ENCODE peak calls at places on chromosomes 3 and 15, in nine cellular contexts. One of them, this sample, is unnamed.
A peak's percentile ranks its signal among the peaks of the same experiment; 100 is the strongest.

GRCh38 chr3:175606650-175607318 is 747.6 kb downstream of the NAALADL2 start:
- DNase-seq in cardiac fibroblast: no peak
- DNase-seq in NB4: no peak
- DNase-seq in cardiac muscle cell: no peak
- DNase-seq in keratinocyte: no peak
- DNase-seq in endothelial cell of umbilical vein: peak; percentile 3
- DNase-seq in kidney: no peak
- DNase-seq in AG04449: no peak
- DNase-seq in CD8-positive, alpha-beta T cell: no peak
- DNase-seq in this sample: no peak

GRCh38 chr3:121431717-121432517 is 113.9 kb downstream of the POLQ start:
- DNase-seq in cardiac fibroblast: peak; percentile 60
- DNase-seq in NB4: peak; percentile 15
- DNase-seq in cardiac muscle cell: peak; percentile 65
- DNase-seq in keratinocyte: no peak
- DNase-seq in endothelial cell of umbilical vein: peak; percentile 79
- DNase-seq in kidney: no peak
- DNase-seq in AG04449: no peak
- DNase-seq in CD8-positive, alpha-beta T cell: peak; percentile 53
- DNase-seq in this sample: no peak

GRCh38 chr3:100022506-100022905 is 91.8 kb downstream of the FILIP1L start:
- DNase-seq in cardiac fibroblast: no peak
- DNase-seq in NB4: no peak
- DNase-seq in cardiac muscle cell: no peak
- DNase-seq in keratinocyte: no peak
- DNase-seq in endothelial cell of umbilical vein: no peak
- DNase-seq in kidney: no peak
- DNase-seq in AG04449: no peak
- DNase-seq in CD8-positive, alpha-beta T cell: no peak
- DNase-seq in this sample: no peak

GRCh38 chr3:123323781-123324180 is 122.0 kb downstream of the SEC22A start:
- DNase-seq in cardiac fibroblast: no peak
- DNase-seq in NB4: no peak
- DNase-seq in cardiac muscle cell: no peak
- DNase-seq in keratinocyte: no peak
- DNase-seq in endothelial cell of umbilical vein: no peak
- DNase-seq in kidney: peak; percentile 46
- DNase-seq in AG04449: no peak
- DNase-seq in CD8-positive, alpha-beta T cell: no peak
- DNase-seq in this sample: no peak

GRCh38 chr3:168398371-168399030 is 302.8 kb upstream of the GOLIM4 start:
- DNase-seq in cardiac fibroblast: peak; percentile 38
- DNase-seq in NB4: no peak
- DNase-seq in cardiac muscle cell: peak; percentile 40
- DNase-seq in keratinocyte: no peak
- DNase-seq in endothelial cell of umbilical vein: no peak
- DNase-seq in kidney: no peak
- DNase-seq in AG04449: no peak
- DNase-seq in CD8-positive, alpha-beta T cell: no peak
- DNase-seq in this sample: no peak

GRCh38 chr3:179093807-179094206 is 22.2 kb upstream of the ZMAT3 start:
- DNase-seq in cardiac fibroblast: no peak
- DNase-seq in NB4: no peak
- DNase-seq in cardiac muscle cell: no peak
- DNase-seq in keratinocyte: no peak
- DNase-seq in endothelial cell of umbilical vein: no peak
- DNase-seq in kidney: no peak
- DNase-seq in AG04449: no peak
- DNase-seq in CD8-positive, alpha-beta T cell: no peak
- DNase-seq in this sample: no peak

GRCh38 chr15:38252481-38253311 is at the start of gene SPRED1:
- DNase-seq in cardiac fibroblast: peak; percentile 78
- DNase-seq in NB4: peak; percentile 52
- DNase-seq in cardiac muscle cell: peak; percentile 74
- DNase-seq in keratinocyte: no peak
- DNase-seq in endothelial cell of umbilical vein: peak; percentile 69
- DNase-seq in kidney: peak; percentile 94
- DNase-seq in AG04449: no peak
- DNase-seq in CD8-positive, alpha-beta T cell: peak; percentile 50
- DNase-seq in this sample: peak; percentile 94

GRCh38 chr15:77819841-77820728 is 187.4 kb upstream of the LINGO1 start:
- DNase-seq in cardiac fibroblast: no peak
- DNase-seq in NB4: peak; percentile 35
- DNase-seq in cardiac muscle cell: peak; percentile 16
- DNase-seq in keratinocyte: no peak
- DNase-seq in endothelial cell of umbilical vein: peak; percentile 5
- DNase-seq in kidney: no peak
- DNase-seq in AG04449: no peak
- DNase-seq in CD8-positive, alpha-beta T cell: no peak
- DNase-seq in this sample: no peak

GRCh38 chr15:23629234-23629805 is 18.3 kb downstream of the MAGEL2 start:
- DNase-seq in cardiac fibroblast: no peak
- DNase-seq in NB4: peak; percentile 20
- DNase-seq in cardiac muscle cell: no peak
- DNase-seq in keratinocyte: no peak
- DNase-seq in endothelial cell of umbilical vein: no peak
- DNase-seq in kidney: no peak
- DNase-seq in AG04449: no peak
- DNase-seq in CD8-positive, alpha-beta T cell: no peak
- DNase-seq in this sample: no peak

GRCh38 chr3:42666022-42666421 is 12.5 kb downstream of the ZBTB47 start:
- DNase-seq in cardiac fibroblast: no peak
- DNase-seq in NB4: no peak
- DNase-seq in cardiac muscle cell: no peak
- DNase-seq in keratinocyte: no peak
- DNase-seq in endothelial cell of umbilical vein: no peak
- DNase-seq in kidney: peak; percentile 58
- DNase-seq in AG04449: no peak
- DNase-seq in CD8-positive, alpha-beta T cell: no peak
- DNase-seq in this sample: no peak

GRCh38 chr3:100525753-100526612 is 33.6 kb downstream of the TMEM45A start:
- DNase-seq in cardiac fibroblast: peak; percentile 87
- DNase-seq in NB4: no peak
- DNase-seq in cardiac muscle cell: peak; percentile 89
- DNase-seq in keratinocyte: peak; percentile 61
- DNase-seq in endothelial cell of umbilical vein: no peak
- DNase-seq in kidney: no peak
- DNase-seq in AG04449: peak; percentile 90
- DNase-seq in CD8-positive, alpha-beta T cell: no peak
- DNase-seq in this sample: no peak

GRCh38 chr3:31743690-31744089 is 211.0 kb downstream of the STT3B start:
- DNase-seq in cardiac fibroblast: peak; percentile 48
- DNase-seq in NB4: no peak
- DNase-seq in cardiac muscle cell: peak; percentile 42
- DNase-seq in keratinocyte: no peak
- DNase-seq in endothelial cell of umbilical vein: peak; percentile 49
- DNase-seq in kidney: no peak
- DNase-seq in AG04449: no peak
- DNase-seq in CD8-positive, alpha-beta T cell: no peak
- DNase-seq in this sample: no peak

GRCh38 chr3:31735667-31736066 is 202.9 kb downstream of the STT3B start:
- DNase-seq in cardiac fibroblast: no peak
- DNase-seq in NB4: no peak
- DNase-seq in cardiac muscle cell: no peak
- DNase-seq in keratinocyte: no peak
- DNase-seq in endothelial cell of umbilical vein: no peak
- DNase-seq in kidney: no peak
- DNase-seq in AG04449: no peak
- DNase-seq in CD8-positive, alpha-beta T cell: no peak
- DNase-seq in this sample: no peak

GRCh38 chr3:31740397-31740796 is 207.7 kb downstream of the STT3B start:
- DNase-seq in cardiac fibroblast: no peak
- DNase-seq in NB4: no peak
- DNase-seq in cardiac muscle cell: no peak
- DNase-seq in keratinocyte: no peak
- DNase-seq in endothelial cell of umbilical vein: no peak
- DNase-seq in kidney: no peak
- DNase-seq in AG04449: no peak
- DNase-seq in CD8-positive, alpha-beta T cell: no peak
- DNase-seq in this sample: no peak

GRCh38 chr3:31733234-31733667 is 200.5 kb downstream of the STT3B start:
- DNase-seq in cardiac fibroblast: no peak
- DNase-seq in NB4: no peak
- DNase-seq in cardiac muscle cell: no peak
- DNase-seq in keratinocyte: no peak
- DNase-seq in endothelial cell of umbilical vein: peak; percentile 75
- DNase-seq in kidney: no peak
- DNase-seq in AG04449: no peak
- DNase-seq in CD8-positive, alpha-beta T cell: no peak
- DNase-seq in this sample: no peak

GRCh38 chr3:31738423-31738822 is 205.7 kb downstream of the STT3B start:
- DNase-seq in cardiac fibroblast: no peak
- DNase-seq in NB4: no peak
- DNase-seq in cardiac muscle cell: no peak
- DNase-seq in keratinocyte: no peak
- DNase-seq in endothelial cell of umbilical vein: no peak
- DNase-seq in kidney: no peak
- DNase-seq in AG04449: no peak
- DNase-seq in CD8-positive, alpha-beta T cell: no peak
- DNase-seq in this sample: no peak
- TF ChIP-seq CTCF in cardiac fibroblast: no peak
- TF ChIP-seq CTCF in NB4: no peak
- TF ChIP-seq CTCF in cardiac muscle cell: no peak
- TF ChIP-seq CTCF in keratinocyte: no peak
- TF ChIP-seq CTCF in endothelial cell of umbilical vein: no peak
- TF ChIP-seq CTCF in kidney: no peak
- TF ChIP-seq CTCF in AG04449: no peak
- TF ChIP-seq CTCF in CD8-positive, alpha-beta T cell: no peak
- TF ChIP-seq CTCF in this sample: no peak

DNA sequence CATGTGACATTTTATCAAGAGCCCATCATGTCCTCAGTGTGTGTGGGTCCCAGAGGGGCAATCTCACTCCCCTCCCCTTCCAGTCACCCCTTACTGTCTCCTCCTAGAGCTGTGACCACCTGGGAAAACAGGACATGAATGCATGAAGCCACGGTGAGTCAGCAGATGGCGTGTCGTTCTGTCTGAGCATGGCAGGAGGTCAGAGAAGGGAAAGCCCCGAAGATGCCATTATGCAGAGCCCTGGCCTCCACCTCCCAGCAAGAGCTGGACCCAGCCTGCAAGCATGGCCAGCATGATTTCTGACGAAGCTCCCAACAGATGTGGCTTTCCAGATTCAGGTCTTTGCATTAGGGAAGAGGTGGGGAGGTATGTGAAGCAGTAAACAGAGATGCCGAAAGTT is 118.4 kb downstream of the TLE3 start:
- DNase-seq in cardiac fibroblast: no peak
- DNase-seq in NB4: peak; percentile 43
- DNase-seq in cardiac muscle cell: no peak
- DNase-seq in keratinocyte: no peak
- DNase-seq in endothelial cell of umbilical vein: no peak
- DNase-seq in kidney: no peak
- DNase-seq in AG04449: no peak
- DNase-seq in CD8-positive, alpha-beta T cell: no peak
- DNase-seq in this sample: no peak
- TF ChIP-seq CTCF in cardiac fibroblast: no peak
- TF ChIP-seq CTCF in NB4: no peak
- TF ChIP-seq CTCF in cardiac muscle cell: no peak
- TF ChIP-seq CTCF in keratinocyte: no peak
- TF ChIP-seq CTCF in endothelial cell of umbilical vein: no peak
- TF ChIP-seq CTCF in kidney: no peak
- TF ChIP-seq CTCF in AG04449: no peak
- TF ChIP-seq CTCF in CD8-positive, alpha-beta T cell: no peak
- TF ChIP-seq CTCF in this sample: no peak

DNA sequence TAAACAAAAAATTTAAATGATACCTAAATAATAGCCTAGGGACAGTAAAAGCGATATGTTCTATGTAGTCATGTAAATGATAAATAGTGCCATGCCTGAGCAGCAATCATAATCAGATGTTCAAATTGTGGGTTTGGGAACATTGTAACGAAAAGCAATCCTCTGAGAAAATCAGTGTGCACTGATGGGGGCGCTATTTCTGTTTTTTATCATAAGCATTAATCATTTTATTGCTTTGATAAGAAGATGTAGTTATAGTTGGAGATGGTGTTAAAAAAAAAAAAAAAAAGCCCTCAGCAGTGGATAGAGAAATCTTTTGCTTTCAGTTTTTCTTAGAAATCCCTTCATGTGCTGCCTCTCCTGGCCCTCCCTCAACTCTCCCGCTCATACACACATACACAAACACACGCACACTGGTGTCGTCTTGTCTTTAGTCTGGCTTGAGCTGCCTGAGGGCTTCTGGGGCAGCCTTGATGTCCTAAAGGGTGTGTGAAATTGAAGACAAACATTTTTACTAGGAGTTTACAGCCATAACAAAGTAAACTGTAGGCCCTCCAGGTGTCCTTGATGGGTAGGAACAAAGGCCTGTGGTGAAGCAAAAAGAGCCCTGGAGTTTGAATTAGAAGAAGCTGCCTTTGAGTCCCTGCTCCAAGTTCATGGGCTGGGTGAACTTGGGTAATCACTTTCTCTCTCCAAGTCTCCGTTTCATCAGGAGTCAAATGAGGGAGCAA is 428.1 kb downstream of the SOX2 start:
- DNase-seq in cardiac fibroblast: no peak
- DNase-seq in NB4: no peak
- DNase-seq in cardiac muscle cell: no peak
- DNase-seq in keratinocyte: no peak
- DNase-seq in endothelial cell of umbilical vein: no peak
- DNase-seq in kidney: no peak
- DNase-seq in AG04449: no peak
- DNase-seq in CD8-positive, alpha-beta T cell: no peak
- DNase-seq in this sample: no peak
- TF ChIP-seq CTCF in cardiac fibroblast: no peak
- TF ChIP-seq CTCF in NB4: no peak
- TF ChIP-seq CTCF in cardiac muscle cell: no peak
- TF ChIP-seq CTCF in keratinocyte: no peak
- TF ChIP-seq CTCF in endothelial cell of umbilical vein: no peak
- TF ChIP-seq CTCF in kidney: no peak
- TF ChIP-seq CTCF in AG04449: no peak
- TF ChIP-seq CTCF in CD8-positive, alpha-beta T cell: no peak
- TF ChIP-seq CTCF in this sample: peak; percentile 32

GRCh38 chr3:48562367-48563095 is 1.1 kb downstream of the UCN2 start:
- DNase-seq in cardiac fibroblast: no peak
- DNase-seq in NB4: no peak
- DNase-seq in cardiac muscle cell: no peak
- DNase-seq in keratinocyte: no peak
- DNase-seq in endothelial cell of umbilical vein: no peak
- DNase-seq in kidney: no peak
- DNase-seq in AG04449: no peak
- DNase-seq in CD8-positive, alpha-beta T cell: no peak
- DNase-seq in this sample: no peak

GRCh38 chr3:48565186-48565585 is 1.6 kb upstream of the UCN2 start:
- DNase-seq in cardiac fibroblast: no peak
- DNase-seq in NB4: no peak
- DNase-seq in cardiac muscle cell: no peak
- DNase-seq in keratinocyte: no peak
- DNase-seq in endothelial cell of umbilical vein: no peak
- DNase-seq in kidney: no peak
- DNase-seq in AG04449: no peak
- DNase-seq in CD8-positive, alpha-beta T cell: no peak
- DNase-seq in this sample: no peak

GRCh38 chr3:48564022-48564421 is 441 bp upstream of the UCN2 start:
- DNase-seq in cardiac fibroblast: peak; percentile 67
- DNase-seq in NB4: peak; percentile 96
- DNase-seq in cardiac muscle cell: peak; percentile 72
- DNase-seq in keratinocyte: no peak
- DNase-seq in endothelial cell of umbilical vein: peak; percentile 61
- DNase-seq in kidney: no peak
- DNase-seq in AG04449: no peak
- DNase-seq in CD8-positive, alpha-beta T cell: peak; percentile 57
- DNase-seq in this sample: no peak

GRCh38 chr3:48564667-48565066 is 1.1 kb upstream of the UCN2 start:
- DNase-seq in cardiac fibroblast: no peak
- DNase-seq in NB4: no peak
- DNase-seq in cardiac muscle cell: no peak
- DNase-seq in keratinocyte: no peak
- DNase-seq in endothelial cell of umbilical vein: no peak
- DNase-seq in kidney: no peak
- DNase-seq in AG04449: no peak
- DNase-seq in CD8-positive, alpha-beta T cell: no peak
- DNase-seq in this sample: no peak

GRCh38 chr3:48563382-48563918 is at the start of gene UCN2:
- DNase-seq in cardiac fibroblast: peak; percentile 62
- DNase-seq in NB4: peak; percentile 82
- DNase-seq in cardiac muscle cell: peak; percentile 57
- DNase-seq in keratinocyte: no peak
- DNase-seq in endothelial cell of umbilical vein: no peak
- DNase-seq in kidney: no peak
- DNase-seq in AG04449: no peak
- DNase-seq in CD8-positive, alpha-beta T cell: no peak
- DNase-seq in this sample: no peak
- TF ChIP-seq CTCF in cardiac fibroblast: no peak
- TF ChIP-seq CTCF in NB4: no peak
- TF ChIP-seq CTCF in cardiac muscle cell: peak; percentile 33
- TF ChIP-seq CTCF in keratinocyte: no peak
- TF ChIP-seq CTCF in endothelial cell of umbilical vein: no peak
- TF ChIP-seq CTCF in kidney: no peak
- TF ChIP-seq CTCF in AG04449: no peak
- TF ChIP-seq CTCF in CD8-positive, alpha-beta T cell: no peak
- TF ChIP-seq CTCF in this sample: peak; percentile 69